ENCODE peak calls at places on chromosomes 16 and 17, in nine cellular contexts. One of them, this sample, is unnamed.
A peak's percentile ranks its signal among the peaks of the same experiment; 100 is the strongest.

GRCh38 chr17:79814624-79814965 is 17.7 kb upstream of the CBX8 start:
- DNase-seq in naive thymus-derived CD4-positive, alpha-beta T cell: no peak
- DNase-seq in adrenal gland: no peak
- DNase-seq in ovary: no peak
- DNase-seq in neuronal stem cell: no peak
- DNase-seq in tibial artery: no peak
- DNase-seq in ascending aorta: no peak
- DNase-seq in CD8-positive, alpha-beta T cell: no peak
- DNase-seq in Peyer's patch: no peak
- DNase-seq in this sample: no peak

GRCh38 chr16:64469906-64470702 is 651.8 kb downstream of the CDH11 start:
- DNase-seq in CD8-positive, alpha-beta T cell: no peak
- DNase-seq in naive thymus-derived CD4-positive, alpha-beta T cell: no peak
- DNase-seq in neuronal stem cell: no peak
- DNase-seq in Peyer's patch: no peak
- DNase-seq in adrenal gland: no peak
- DNase-seq in tibial artery: no peak
- DNase-seq in ascending aorta: no peak
- DNase-seq in ovary: peak; percentile 10
- DNase-seq in this sample: no peak

GRCh38 chr17:64466019-64466735 is 17.3 kb downstream of the MILR1 start:
- DNase-seq in neuronal stem cell: no peak
- DNase-seq in naive thymus-derived CD4-positive, alpha-beta T cell: no peak
- DNase-seq in Peyer's patch: no peak
- DNase-seq in tibial artery: no peak
- DNase-seq in adrenal gland: no peak
- DNase-seq in ovary: no peak
- DNase-seq in CD8-positive, alpha-beta T cell: no peak
- DNase-seq in ascending aorta: no peak
- DNase-seq in this sample: peak; percentile 32

GRCh38 chr16:56048425-56049100 is 142.7 kb upstream of the GNAO1 start:
- DNase-seq in adrenal gland: no peak
- DNase-seq in CD8-positive, alpha-beta T cell: no peak
- DNase-seq in ascending aorta: no peak
- DNase-seq in naive thymus-derived CD4-positive, alpha-beta T cell: no peak
- DNase-seq in ovary: no peak
- DNase-seq in tibial artery: no peak
- DNase-seq in Peyer's patch: no peak
- DNase-seq in neuronal stem cell: no peak
- DNase-seq in this sample: no peak

GRCh38 chr17:4998666-4999428 is 1.1 kb downstream of the KIF1C start:
- DNase-seq in tibial artery: peak; percentile 20
- DNase-seq in ovary: no peak
- DNase-seq in CD8-positive, alpha-beta T cell: no peak
- DNase-seq in adrenal gland: no peak
- DNase-seq in Peyer's patch: peak; percentile 75
- DNase-seq in naive thymus-derived CD4-positive, alpha-beta T cell: no peak
- DNase-seq in ascending aorta: no peak
- DNase-seq in neuronal stem cell: no peak
- DNase-seq in this sample: no peak

GRCh38 chr17:80265205-80266068 is 4.8 kb downstream of the RNF213 start:
- DNase-seq in CD8-positive, alpha-beta T cell: peak; percentile 46
- DNase-seq in tibial artery: no peak
- DNase-seq in ovary: no peak
- DNase-seq in naive thymus-derived CD4-positive, alpha-beta T cell: no peak
- DNase-seq in ascending aorta: no peak
- DNase-seq in neuronal stem cell: no peak
- DNase-seq in adrenal gland: no peak
- DNase-seq in Peyer's patch: no peak
- DNase-seq in this sample: no peak

GRCh38 chr16:56985962-56986360 is 3.4 kb upstream of the NLRC5 start:
- DNase-seq in adrenal gland: no peak
- DNase-seq in naive thymus-derived CD4-positive, alpha-beta T cell: no peak
- DNase-seq in Peyer's patch: no peak
- DNase-seq in ovary: no peak
- DNase-seq in CD8-positive, alpha-beta T cell: no peak
- DNase-seq in neuronal stem cell: no peak
- DNase-seq in tibial artery: no peak
- DNase-seq in ascending aorta: no peak
- DNase-seq in this sample: no peak

GRCh38 chr16:1800703-1801102 is 7.2 kb upstream of the IGFALS start:
- DNase-seq in Peyer's patch: no peak
- DNase-seq in neuronal stem cell: no peak
- DNase-seq in CD8-positive, alpha-beta T cell: no peak
- DNase-seq in ovary: no peak
- DNase-seq in ascending aorta: no peak
- DNase-seq in adrenal gland: no peak
- DNase-seq in tibial artery: no peak
- DNase-seq in naive thymus-derived CD4-positive, alpha-beta T cell: no peak
- DNase-seq in this sample: no peak

GRCh38 chr16:1377406-1378010 is 25.8 kb downstream of the GNPTG start:
- DNase-seq in naive thymus-derived CD4-positive, alpha-beta T cell: no peak
- DNase-seq in neuronal stem cell: no peak
- DNase-seq in tibial artery: no peak
- DNase-seq in adrenal gland: no peak
- DNase-seq in Peyer's patch: no peak
- DNase-seq in ascending aorta: no peak
- DNase-seq in ovary: no peak
- DNase-seq in CD8-positive, alpha-beta T cell: no peak
- DNase-seq in this sample: no peak

DNA sequence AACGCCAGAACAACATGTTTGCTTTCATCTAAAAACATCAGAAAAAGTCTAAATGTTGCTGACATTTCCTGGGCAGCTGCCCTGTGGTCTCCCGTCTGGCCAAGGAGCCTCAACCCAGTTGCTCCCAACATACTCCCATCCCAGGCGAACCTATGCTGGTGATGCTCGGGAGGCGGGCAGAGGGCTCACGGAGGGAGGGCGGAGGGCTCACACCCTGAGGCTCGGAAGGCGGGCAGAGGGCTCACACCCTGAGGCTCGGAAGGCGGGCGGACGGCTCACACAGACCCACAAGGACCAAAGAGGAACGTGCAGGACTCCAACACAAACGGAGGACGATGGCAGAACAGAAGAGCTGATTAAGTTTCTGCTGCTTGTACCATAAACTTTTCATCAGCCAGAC is 135.3 kb downstream of the ANKRD11 start:
- DNase-seq in adrenal gland: no peak
- DNase-seq in ascending aorta: no peak
- DNase-seq in Peyer's patch: no peak
- DNase-seq in CD8-positive, alpha-beta T cell: no peak
- DNase-seq in ovary: no peak
- DNase-seq in naive thymus-derived CD4-positive, alpha-beta T cell: no peak
- DNase-seq in neuronal stem cell: no peak
- DNase-seq in tibial artery: no peak
- DNase-seq in this sample: no peak
- H3K4me1 ChIP-seq in adrenal gland: peaks cover 63% of the 10 kb centered on the region
- H3K4me1 ChIP-seq in ascending aorta: peaks cover 5% of the 10 kb centered on the region
- H3K4me1 ChIP-seq in Peyer's patch: peaks cover 17% of the 10 kb centered on the region
- H3K4me1 ChIP-seq in CD8-positive, alpha-beta T cell: peaks cover 89% of the 10 kb centered on the region
- H3K4me1 ChIP-seq in ovary: peaks cover 21% of the 10 kb centered on the region
- H3K4me1 ChIP-seq in naive thymus-derived CD4-positive, alpha-beta T cell: peaks cover 79% of the 10 kb centered on the region
- H3K4me1 ChIP-seq in neuronal stem cell: peaks cover 11% of the 10 kb centered on the region
- H3K4me1 ChIP-seq in tibial artery: no peaks in the 10 kb centered on the region
- H3K4me1 ChIP-seq in this sample: no peaks in the 10 kb centered on the region

DNA sequence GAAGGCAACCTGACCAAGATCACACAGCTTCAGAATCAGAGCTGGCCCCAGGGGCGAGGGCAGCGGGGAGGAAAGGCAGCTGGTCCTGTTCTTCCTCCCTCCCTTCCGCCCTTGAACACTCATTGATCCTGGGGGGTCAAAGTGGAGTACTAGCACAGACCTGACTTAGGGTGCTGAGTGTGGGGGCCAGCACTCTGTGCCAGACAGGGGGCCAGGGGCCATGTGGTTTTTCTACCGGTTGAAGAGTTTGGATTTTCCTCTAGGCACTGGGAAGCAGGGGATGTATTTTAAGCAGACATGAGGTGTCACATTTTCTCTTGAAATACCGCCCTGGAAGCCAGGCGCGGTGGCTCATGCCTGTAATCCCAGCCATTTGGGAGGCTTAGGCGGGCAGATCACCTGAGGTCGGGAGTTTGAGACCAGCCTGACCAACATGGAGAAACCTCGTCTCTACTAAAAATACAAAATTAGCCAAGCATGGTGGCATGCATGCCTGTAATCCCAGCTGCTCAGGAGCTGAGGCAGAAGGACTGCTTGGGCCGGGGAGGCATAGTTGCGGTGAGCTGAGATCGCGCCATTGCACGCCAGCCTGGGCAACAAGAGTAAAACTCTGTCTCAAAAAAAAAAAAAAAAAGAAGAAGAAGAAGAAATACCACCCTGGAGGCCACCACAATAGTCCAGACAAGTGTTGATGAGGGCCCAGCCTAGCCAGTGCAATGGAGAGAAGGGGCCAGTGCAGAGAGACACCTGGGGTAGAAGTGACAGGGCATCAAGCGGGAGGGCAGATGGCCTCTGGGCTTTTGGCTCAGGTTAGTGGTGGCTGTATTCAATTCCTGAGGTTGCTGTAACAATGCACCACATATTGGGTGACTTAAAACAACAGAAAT is 15.3 kb downstream of the OSBPL7 start:
- DNase-seq in naive thymus-derived CD4-positive, alpha-beta T cell: no peak
- DNase-seq in neuronal stem cell: no peak
- DNase-seq in ascending aorta: no peak
- DNase-seq in CD8-positive, alpha-beta T cell: no peak
- DNase-seq in Peyer's patch: no peak
- DNase-seq in tibial artery: no peak
- DNase-seq in adrenal gland: no peak
- DNase-seq in ovary: no peak
- DNase-seq in this sample: no peak
- H3K4me3 ChIP-seq in naive thymus-derived CD4-positive, alpha-beta T cell: no peak overlapping the region
- H3K4me3 ChIP-seq in neuronal stem cell: no peak overlapping the region
- H3K4me3 ChIP-seq in ascending aorta: no peak overlapping the region
- H3K4me3 ChIP-seq in CD8-positive, alpha-beta T cell: no peak overlapping the region
- H3K4me3 ChIP-seq in Peyer's patch: no peak overlapping the region
- H3K4me3 ChIP-seq in tibial artery: no peak overlapping the region
- H3K4me3 ChIP-seq in adrenal gland: no peak overlapping the region
- H3K4me3 ChIP-seq in ovary: no peak overlapping the region
- H3K4me3 ChIP-seq in this sample: no peak overlapping the region

DNA sequence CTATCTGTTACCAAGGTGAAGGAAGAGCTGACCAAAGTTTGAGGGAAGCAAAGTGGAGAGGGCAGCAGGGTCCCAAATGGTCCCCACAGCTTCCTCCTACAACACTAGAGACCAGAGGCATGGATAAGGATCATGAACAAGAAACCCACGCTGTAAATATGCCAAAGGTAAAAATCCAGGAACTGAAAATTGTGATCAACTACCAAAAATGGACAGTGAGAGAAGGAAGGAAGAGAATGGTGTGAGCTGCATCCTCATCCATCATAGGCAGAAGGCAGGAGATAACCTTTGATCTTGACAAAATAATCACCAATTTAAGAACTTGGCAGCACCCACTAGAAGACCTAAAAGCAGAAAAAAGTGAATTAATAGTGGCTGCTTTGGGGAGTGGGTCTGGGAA is 66.2 kb downstream of the CYTH1 start:
- DNase-seq in CD8-positive, alpha-beta T cell: no peak
- DNase-seq in Peyer's patch: no peak
- DNase-seq in ascending aorta: no peak
- DNase-seq in ovary: no peak
- DNase-seq in adrenal gland: no peak
- DNase-seq in neuronal stem cell: no peak
- DNase-seq in naive thymus-derived CD4-positive, alpha-beta T cell: no peak
- DNase-seq in tibial artery: no peak
- DNase-seq in this sample: no peak
- H3K4me1 ChIP-seq in CD8-positive, alpha-beta T cell: peaks cover 76% of the 10 kb centered on the region
- H3K4me1 ChIP-seq in Peyer's patch: peaks cover 6% of the 10 kb centered on the region
- H3K4me1 ChIP-seq in ascending aorta: peaks cover 4% of the 10 kb centered on the region
- H3K4me1 ChIP-seq in ovary: peaks cover 18% of the 10 kb centered on the region
- H3K4me1 ChIP-seq in adrenal gland: peaks cover 38% of the 10 kb centered on the region
- H3K4me1 ChIP-seq in neuronal stem cell: peaks cover 11% of the 10 kb centered on the region
- H3K4me1 ChIP-seq in naive thymus-derived CD4-positive, alpha-beta T cell: peaks cover 80% of the 10 kb centered on the region
- H3K4me1 ChIP-seq in tibial artery: no peaks in the 10 kb centered on the region
- H3K4me1 ChIP-seq in this sample: peaks cover 30% of the 10 kb centered on the region

GRCh38 chr16:73143681-73144370 is 95.9 kb upstream of the ZFHX3 start:
- DNase-seq in neuronal stem cell: no peak
- DNase-seq in tibial artery: no peak
- DNase-seq in ascending aorta: no peak
- DNase-seq in ovary: no peak
- DNase-seq in adrenal gland: no peak
- DNase-seq in Peyer's patch: no peak
- DNase-seq in CD8-positive, alpha-beta T cell: no peak
- DNase-seq in naive thymus-derived CD4-positive, alpha-beta T cell: no peak
- DNase-seq in this sample: no peak

GRCh38 chr16:73145166-73145565 is 97.2 kb upstream of the ZFHX3 start:
- DNase-seq in CD8-positive, alpha-beta T cell: no peak
- DNase-seq in adrenal gland: no peak
- DNase-seq in Peyer's patch: no peak
- DNase-seq in tibial artery: no peak
- DNase-seq in ovary: no peak
- DNase-seq in ascending aorta: no peak
- DNase-seq in neuronal stem cell: no peak
- DNase-seq in naive thymus-derived CD4-positive, alpha-beta T cell: no peak
- DNase-seq in this sample: no peak

GRCh38 chr16:73142069-73142880 is 94.3 kb upstream of the ZFHX3 start:
- DNase-seq in neuronal stem cell: no peak
- DNase-seq in ascending aorta: no peak
- DNase-seq in naive thymus-derived CD4-positive, alpha-beta T cell: no peak
- DNase-seq in ovary: no peak
- DNase-seq in adrenal gland: no peak
- DNase-seq in tibial artery: no peak
- DNase-seq in Peyer's patch: no peak
- DNase-seq in CD8-positive, alpha-beta T cell: no peak
- DNase-seq in this sample: no peak

GRCh38 chr16:73140944-73141343 is 93.0 kb upstream of the ZFHX3 start:
- DNase-seq in CD8-positive, alpha-beta T cell: no peak
- DNase-seq in neuronal stem cell: no peak
- DNase-seq in ovary: no peak
- DNase-seq in adrenal gland: no peak
- DNase-seq in tibial artery: no peak
- DNase-seq in ascending aorta: no peak
- DNase-seq in naive thymus-derived CD4-positive, alpha-beta T cell: no peak
- DNase-seq in Peyer's patch: no peak
- DNase-seq in this sample: no peak

DNA sequence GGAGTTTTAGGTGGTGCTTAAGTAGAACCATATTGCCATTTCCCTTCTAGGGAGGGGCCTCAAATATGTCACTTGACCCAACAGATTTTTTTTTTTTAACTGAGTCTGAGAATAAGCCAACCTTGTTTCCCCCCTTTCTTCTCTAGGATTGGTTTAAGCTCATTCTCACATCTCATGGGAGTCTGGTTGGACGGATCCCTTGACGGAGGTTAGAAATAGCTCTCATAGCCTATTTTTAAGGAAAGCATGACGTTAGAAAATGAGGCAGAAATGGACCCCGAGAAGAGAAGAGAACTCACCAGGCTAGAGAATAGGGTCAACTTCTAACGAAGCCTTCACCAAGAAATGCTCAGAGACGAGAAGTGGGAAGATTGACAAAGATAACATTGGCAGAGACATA is 95.1 kb upstream of the ZFHX3 start:
- DNase-seq in ovary: no peak
- DNase-seq in naive thymus-derived CD4-positive, alpha-beta T cell: no peak
- DNase-seq in Peyer's patch: no peak
- DNase-seq in tibial artery: no peak
- DNase-seq in ascending aorta: no peak
- DNase-seq in adrenal gland: no peak
- DNase-seq in neuronal stem cell: no peak
- DNase-seq in CD8-positive, alpha-beta T cell: no peak
- DNase-seq in this sample: no peak
- H3K4me3 ChIP-seq in ovary: no peak overlapping the region
- H3K4me3 ChIP-seq in naive thymus-derived CD4-positive, alpha-beta T cell: no peak overlapping the region
- H3K4me3 ChIP-seq in Peyer's patch: no peak overlapping the region
- H3K4me3 ChIP-seq in tibial artery: peak overlapping the region; percentile 54
- H3K4me3 ChIP-seq in ascending aorta: peak overlapping the region; percentile 68
- H3K4me3 ChIP-seq in adrenal gland: no peak overlapping the region
- H3K4me3 ChIP-seq in neuronal stem cell: no peak overlapping the region
- H3K4me3 ChIP-seq in CD8-positive, alpha-beta T cell: no peak overlapping the region
- H3K4me3 ChIP-seq in this sample: no peak overlapping the region

GRCh38 chr16:53054670-53055485 is at the start of gene CHD9:
- DNase-seq in adrenal gland: peak; percentile 86
- DNase-seq in ovary: peak; percentile 85
- DNase-seq in CD8-positive, alpha-beta T cell: peak; percentile 53
- DNase-seq in ascending aorta: peak; percentile 90
- DNase-seq in neuronal stem cell: peak; percentile 89
- DNase-seq in Peyer's patch: peak; percentile 91
- DNase-seq in naive thymus-derived CD4-positive, alpha-beta T cell: peak; percentile 59
- DNase-seq in tibial artery: peak; percentile 80
- DNase-seq in this sample: peak; percentile 94
- H3K4me1 ChIP-seq in adrenal gland: peaks cover 44% of the 10 kb centered on the region
- H3K4me1 ChIP-seq in ovary: peaks cover 4% of the 10 kb centered on the region
- H3K4me1 ChIP-seq in CD8-positive, alpha-beta T cell: peaks cover 18% of the 10 kb centered on the region
- H3K4me1 ChIP-seq in ascending aorta: no peaks in the 10 kb centered on the region
- H3K4me1 ChIP-seq in neuronal stem cell: peaks cover 11% of the 10 kb centered on the region
- H3K4me1 ChIP-seq in Peyer's patch: no peaks in the 10 kb centered on the region
- H3K4me1 ChIP-seq in naive thymus-derived CD4-positive, alpha-beta T cell: peaks cover 6% of the 10 kb centered on the region
- H3K4me1 ChIP-seq in tibial artery: no peaks in the 10 kb centered on the region
- H3K4me1 ChIP-seq in this sample: peaks cover 28% of the 10 kb centered on the region

This sample was measured in A673.